ENCODE peak calls at places on chromosomes 5 and 9, in eight cellular contexts. I is cardiac fibroblast, S is bronchial epithelial cell, R is tibial artery, A is heart left ventricle, N is astrocyte, M is prostate gland, K is A549. V is an unnamed sample.

GRCh38 chr5:57004800-57005199 is 52.9 kb upstream of the MIER3 start:
- DNase-seq in I (no peak), S (peak; percentile 99), R (no peak), A (no peak), N (no peak), M (no peak), K (peak; percentile 24), V (no peak)

GRCh38 chr9:88011005-88011766 is 36.9 kb upstream of the CDK20 start:
- DNase-seq in I (peak; percentile 49), S (no peak), R (no peak), A (no peak), N (no peak), M (no peak), K (peak; percentile 19), V (peak; percentile 18)

GRCh38 chr5:139481580-139482049 is 943 bp downstream of the STING1 start:
- DNase-seq in I (peak; percentile 67), S (peak; percentile 79), R (peak; percentile 73), A (peak; percentile 65), N (no peak), M (no peak), K (no peak), V (peak; percentile 35)

GRCh38 chr5:106312360-106312759 is 1358.4 kb downstream of the EFNA5 start:
- DNase-seq in I (peak; percentile 13), S (peak; percentile 6), R (peak; percentile 23), A (no peak), N (peak; percentile 56), M (no peak), K (peak; percentile 45), V (peak; percentile 21)

GRCh38 chr5:150411245-150411979 is 1.3 kb downstream of the CD74 start:
- DNase-seq in I (no peak), S (peak; percentile 40), R (no peak), A (peak; percentile 69), N (no peak), M (no peak), K (no peak), V (peak; percentile 19)

GRCh38 chr9:97271292-97271691 is 36.2 kb upstream of the CCDC180 start:
- DNase-seq in I (no peak), S (no peak), R (no peak), A (no peak), N (no peak), M (no peak), K (no peak), V (no peak)

GRCh38 chr5:134328619-134329018 is 38.4 kb downstream of the CDKL3 start:
- DNase-seq in I (peak; percentile 2), S (no peak), R (no peak), A (no peak), N (no peak), M (no peak), K (peak; percentile 6), V (peak; percentile 1)

GRCh38 chr5:72908666-72909065 is 47.2 kb upstream of the FCHO2 start:
- DNase-seq in I (no peak), S (no peak), R (no peak), A (no peak), N (no peak), M (no peak), K (no peak), V (no peak)

GRCh38 chr9:7336356-7337075 is 463.1 kb downstream of the DMAC1 start:
- DNase-seq in I (peak; percentile 33), S (no peak), R (no peak), A (peak; percentile 59), N (no peak), M (no peak), K (peak; percentile 20), V (peak; percentile 67)

GRCh38 chr9:114558027-114558675 is 29.4 kb upstream of the ATP6V1G1 start:
- DNase-seq in I (no peak), S (no peak), R (no peak), A (no peak), N (no peak), M (peak; percentile 53), K (no peak), V (no peak)

DNA sequence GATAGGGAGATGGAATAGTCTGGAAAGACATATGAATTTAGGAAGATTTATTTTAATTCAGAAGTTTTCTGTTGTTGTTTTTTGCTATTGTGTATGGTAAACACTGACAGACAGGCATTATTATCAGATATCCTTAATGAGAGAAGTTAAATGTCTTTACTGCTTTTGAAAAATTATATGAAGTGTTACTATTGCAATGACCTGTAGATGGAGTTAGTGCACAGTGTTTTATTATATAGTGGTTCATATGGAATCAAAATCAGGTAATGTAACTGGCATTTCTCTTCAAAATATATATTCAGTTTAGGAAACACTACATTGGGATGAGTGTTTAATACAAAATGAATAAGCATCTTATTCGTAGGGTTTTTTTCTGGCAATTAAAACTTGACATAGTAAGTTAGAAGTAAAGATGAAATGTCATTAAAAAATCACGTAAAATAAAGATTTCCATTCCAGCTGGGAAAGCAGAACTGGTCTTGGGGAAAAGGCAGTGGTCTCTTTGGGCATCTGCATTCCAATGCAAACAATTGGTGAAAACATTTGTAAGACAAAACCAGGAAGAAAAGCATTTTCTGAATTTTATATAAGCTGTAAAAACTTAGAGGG is 3.9 kb downstream of the GABRA1 start:
- DNase-seq in I (peak; percentile 0), S (peak; percentile 16), R (no peak), A (no peak), N (no peak), M (no peak), K (peak; percentile 7), V (no peak)
- TF ChIP-seq CTCF in I (peak; percentile 28), S (peak; percentile 16), R (no peak), A (no peak), N (peak; percentile 15), M (peak; percentile 37), K (peak; percentile 41), V (peak; percentile 21)

GRCh38 chr5:1167361-1167727 is 34.1 kb upstream of the SLC6A19 start:
- DNase-seq in I (no peak), S (no peak), R (no peak), A (peak; percentile 6), N (no peak), M (no peak), K (no peak), V (no peak)

GRCh38 chr5:1166370-1166769 is 35.0 kb upstream of the SLC6A19 start:
- DNase-seq in I (no peak), S (no peak), R (no peak), A (no peak), N (no peak), M (no peak), K (no peak), V (no peak)

GRCh38 chr5:1169608-1170115 is 31.7 kb upstream of the SLC6A19 start:
- DNase-seq in I (no peak), S (no peak), R (no peak), A (peak; percentile 14), N (no peak), M (no peak), K (no peak), V (no peak)

GRCh38 chr5:1168751-1169607 is 32.4 kb upstream of the SLC6A19 start:
- DNase-seq in I (no peak), S (no peak), R (no peak), A (peak; percentile 23), N (no peak), M (no peak), K (no peak), V (no peak)

DNA sequence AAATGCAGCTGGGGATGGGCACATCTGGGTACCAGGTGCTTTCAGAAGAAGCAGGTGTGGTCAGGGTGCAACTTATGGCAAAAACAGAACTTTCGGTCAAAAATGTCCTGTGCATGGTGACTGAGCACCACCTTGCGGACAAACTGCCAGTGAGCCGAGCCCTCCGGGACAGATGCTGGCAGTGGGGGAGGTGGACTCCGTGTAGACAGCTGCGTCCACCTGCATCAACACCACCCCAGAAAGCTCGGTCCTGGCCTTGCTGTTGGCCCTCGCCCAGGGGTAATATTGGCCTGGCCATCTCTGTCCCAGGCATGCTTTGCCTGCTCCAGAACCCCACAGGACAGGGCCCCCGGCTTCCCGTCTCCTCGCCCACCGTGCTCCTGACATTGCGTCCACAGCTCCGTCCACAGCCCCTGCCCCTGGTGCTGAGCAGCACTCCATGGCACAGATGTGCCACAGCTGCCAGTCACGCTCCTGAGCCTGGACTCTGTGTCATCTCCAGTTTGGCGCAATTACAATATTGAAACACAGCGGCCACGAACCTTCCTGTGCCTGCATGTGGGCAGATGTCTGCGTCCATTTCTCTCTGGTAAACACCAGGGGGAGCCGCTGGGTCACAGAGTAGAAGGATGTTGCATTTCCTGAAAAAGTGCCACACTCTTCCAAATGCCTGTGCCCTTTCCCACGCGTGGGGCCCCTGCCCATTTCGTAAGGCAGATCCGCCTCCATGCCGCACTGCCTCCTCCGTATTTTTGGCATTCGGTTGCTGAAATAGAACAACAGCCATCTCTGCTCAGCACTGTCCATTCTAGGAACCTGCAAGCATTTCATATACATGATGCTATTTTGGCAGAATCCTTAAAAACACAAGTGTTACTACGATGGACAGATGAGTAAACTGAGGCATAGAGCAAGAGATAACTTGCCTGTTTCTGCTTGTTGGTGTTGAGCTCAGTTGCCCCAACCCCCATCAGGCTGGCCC is 33.4 kb upstream of the SLC6A19 start:
- DNase-seq in I (peak; percentile 84), S (peak; percentile 48), R (no peak), A (peak; percentile 76), N (peak; percentile 12), M (peak; percentile 72), K (peak; percentile 75), V (peak; percentile 82)
- H3K4me3 ChIP-seq in I (no peak overlapping the region), S (no peak overlapping the region), R (no peak overlapping the region), A (peak overlapping the region; percentile 19), N (no peak overlapping the region), M (no peak overlapping the region), K (peak overlapping the region; percentile 44), V (peak overlapping the region; percentile 10)

GRCh38 chr5:109959652-109960051 is 269.9 kb downstream of the MAN2A1 start:
- DNase-seq in I (no peak), S (no peak), R (no peak), A (no peak), N (no peak), M (no peak), K (peak; percentile 5), V (no peak)
- TF ChIP-seq CTCF in I (peak; percentile 47), S (peak; percentile 8), R (no peak), A (no peak), N (no peak), M (no peak), K (no peak), V (peak; percentile 22)

GRCh38 chr5:114362977-114363721 is 1.3 kb downstream of the KCNN2 start:
- DNase-seq in I (no peak), S (no peak), R (no peak), A (no peak), N (no peak), M (peak; percentile 11), K (peak; percentile 14), V (no peak)

GRCh38 chr5:114360816-114361723 is 800 bp upstream of the KCNN2 start:
- DNase-seq in I (no peak), S (no peak), R (no peak), A (peak; percentile 35), N (no peak), M (peak; percentile 52), K (peak; percentile 2), V (no peak)

GRCh38 chr5:114360362-114360761 is 1.5 kb upstream of the KCNN2 start:
- DNase-seq in I (no peak), S (no peak), R (no peak), A (no peak), N (no peak), M (no peak), K (no peak), V (no peak)

GRCh38 chr5:114362197-114362976 is 517 bp downstream of the KCNN2 start:
- DNase-seq in I (peak; percentile 1), S (no peak), R (no peak), A (no peak), N (peak; percentile 14), M (no peak), K (peak; percentile 20), V (no peak)

DNA sequence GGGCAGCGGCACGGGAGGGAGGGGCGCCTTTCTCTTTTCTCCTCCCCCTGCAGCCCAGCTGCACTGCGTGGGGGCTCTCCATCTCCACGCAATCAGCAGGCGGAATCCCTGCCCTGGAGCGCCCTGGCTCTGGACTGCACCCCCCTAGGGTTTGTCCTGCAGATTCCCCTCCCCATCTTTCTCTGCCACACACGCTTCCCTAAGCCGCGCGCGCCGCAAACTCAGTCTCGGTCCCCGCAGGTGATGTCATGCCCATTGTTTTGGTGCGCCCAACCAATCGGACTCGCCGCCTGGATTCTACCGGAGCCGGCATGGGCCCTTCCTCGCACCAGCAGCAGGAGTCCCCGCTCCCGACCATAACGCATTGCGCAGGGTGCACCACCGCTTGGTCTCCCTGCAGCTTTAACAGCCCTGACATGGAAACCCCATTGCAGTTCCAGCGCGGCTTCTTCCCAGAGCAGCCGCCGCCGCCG is at the start of gene KCNN2:
- DNase-seq in I (peak; percentile 19), S (peak; percentile 39), R (no peak), A (peak; percentile 91), N (peak; percentile 49), M (peak; percentile 88), K (peak; percentile 70), V (peak; percentile 47)
- H3K4me3 ChIP-seq in I (peak within 1 kb of the TSS; percentile 14), S (peak within 1 kb of the TSS; percentile 21), R (peak within 1 kb of the TSS; percentile 43), A (peak within 1 kb of the TSS; percentile 73), N (peak within 1 kb of the TSS; percentile 57), M (peak within 1 kb of the TSS; percentile 42), K (peak within 1 kb of the TSS; percentile 51), V (peak within 1 kb of the TSS; percentile 38)